ENCODE peak calls at places on chromosomes 7 and 10, in eight cellular contexts. V is H1, T is choroid plexus epithelial cell, E is kidney, J is AG04449, R is brain microvascular endothelial cell, S is colonic mucosa, M is AG04450. P is an unnamed sample.

GRCh38 chr7:157003445-157004049 is 6.9 kb downstream of the MNX1 start:
- DNase-seq in V (no peak), T (no peak), E (no peak), J (no peak), R (no peak), S (peak), M (no peak), P (no peak)

GRCh38 chr10:102632394-102633062 is 11.8 kb upstream of the TRIM8 start:
- DNase-seq in V (no peak), T (peak), E (peak), J (no peak), R (no peak), S (no peak), M (no peak), P (no peak)

GRCh38 chr7:130900471-130901076 is 166.6 kb upstream of the KLF14 start:
- DNase-seq in V (no peak), T (no peak), E (no peak), J (no peak), R (no peak), S (no peak), M (no peak), P (no peak)

GRCh38 chr7:41131956-41132355 is 570.9 kb downstream of the INHBA start:
- DNase-seq in V (no peak), T (no peak), E (no peak), J (no peak), R (no peak), S (no peak), M (no peak), P (no peak)

GRCh38 chr7:123120286-123120685 is 79.5 kb downstream of the SLC13A1 start:
- DNase-seq in V (no peak), T (peak), E (no peak), J (no peak), R (peak), S (no peak), M (no peak), P (no peak)

GRCh38 chr10:15096661-15097010 is 519 bp upstream of the RPP38 start:
- DNase-seq in V (no peak), T (no peak), E (no peak), J (no peak), R (no peak), S (no peak), M (no peak), P (no peak)

GRCh38 chr7:78232806-78233205 is 434.2 kb downstream of the PHTF2 start:
- DNase-seq in V (no peak), T (no peak), E (no peak), J (no peak), R (no peak), S (no peak), M (no peak), P (peak)

GRCh38 chr7:156816943-156817572 is 75.9 kb downstream of the LMBR1 start:
- DNase-seq in V (no peak), T (peak), E (no peak), J (no peak), R (no peak), S (no peak), M (peak), P (no peak)

GRCh38 chr7:101854084-101854865 is 36.8 kb downstream of the CUX1 start:
- DNase-seq in V (no peak), T (no peak), E (no peak), J (no peak), R (no peak), S (no peak), M (no peak), P (no peak)

GRCh38 chr7:156423876-156424275 is 216.7 kb upstream of the RNF32 start:
- DNase-seq in V (no peak), T (no peak), E (no peak), J (no peak), R (no peak), S (no peak), M (no peak), P (no peak)

GRCh38 chr7:98250789-98251188 is 1.2 kb downstream of the TECPR1 start:
- DNase-seq in V (no peak), T (no peak), E (no peak), J (no peak), R (no peak), S (peak), M (no peak), P (no peak)

GRCh38 chr7:129665013-129665401 is 53.5 kb downstream of the NRF1 start:
- DNase-seq in V (peak), T (peak), E (no peak), J (peak), R (peak), S (no peak), M (peak), P (peak)

GRCh38 chr10:72952189-72952900 is 2.3 kb downstream of the PLA2G12B start:
- DNase-seq in V (no peak), T (no peak), E (no peak), J (no peak), R (no peak), S (no peak), M (no peak), P (no peak)

GRCh38 chr7:64433590-64433989 is 119.8 kb downstream of the ZNF736 start:
- DNase-seq in V (no peak), T (no peak), E (no peak), J (no peak), R (no peak), S (no peak), M (no peak), P (no peak)

GRCh38 chr7:39265912-39266591 is 288.3 kb downstream of the POU6F2 start:
- DNase-seq in V (no peak), T (peak), E (no peak), J (no peak), R (no peak), S (no peak), M (no peak), P (no peak)

GRCh38 chr10:82211331-82211730 is 336.3 kb downstream of the NRG3 start:
- DNase-seq in V (no peak), T (peak), E (no peak), J (no peak), R (no peak), S (no peak), M (no peak), P (no peak)

GRCh38 chr7:74224511-74224832 is 14.7 kb downstream of the LAT2 start:
- DNase-seq in V (no peak), T (no peak), E (no peak), J (no peak), R (no peak), S (no peak), M (no peak), P (no peak)

GRCh38 chr7:125010540-125010939 is 80.9 kb upstream of the POT1 start:
- DNase-seq in V (no peak), T (no peak), E (no peak), J (no peak), R (no peak), S (no peak), M (no peak), P (no peak)

GRCh38 chr10:112790030-112790429 is 160.0 kb upstream of the TCF7L2 start:
- DNase-seq in V (no peak), T (no peak), E (no peak), J (no peak), R (no peak), S (peak), M (no peak), P (no peak)

GRCh38 chr10:90175161-90175681 is 473.8 kb downstream of the KIF20B start:
- DNase-seq in V (no peak), T (no peak), E (no peak), J (no peak), R (no peak), S (peak), M (no peak), P (no peak)

GRCh38 chr7:53094191-53094590 is 58.8 kb downstream of the POM121L12 start:
- DNase-seq in V (no peak), T (no peak), E (no peak), J (no peak), R (no peak), S (no peak), M (no peak), P (no peak)

GRCh38 chr7:148304456-148304855 is 286.1 kb upstream of the C7orf33 start:
- DNase-seq in V (no peak), T (no peak), E (no peak), J (no peak), R (no peak), S (no peak), M (no peak), P (no peak)

GRCh38 chr7:136585954-136586670 is 282.3 kb upstream of the CHRM2 start:
- DNase-seq in V (no peak), T (peak), E (no peak), J (no peak), R (no peak), S (no peak), M (no peak), P (no peak)

GRCh38 chr10:6171891-6172354 is 30.8 kb upstream of the PFKFB3 start:
- DNase-seq in V (no peak), T (peak), E (peak), J (peak), R (peak), S (peak), M (peak), P (peak)

GRCh38 chr7:128361463-128362441 is at the start of gene PRRT4:
- DNase-seq in V (no peak), T (peak), E (no peak), J (no peak), R (no peak), S (no peak), M (no peak), P (no peak)

GRCh38 chr7:12917801-12918200 is 230.4 kb downstream of the ARL4A start:
- DNase-seq in V (no peak), T (no peak), E (no peak), J (no peak), R (no peak), S (no peak), M (no peak), P (no peak)
- H3K4me3 ChIP-seq in V (no peak), T (no peak), E (no peak), J (no peak), R (no peak), S (no peak), M (no peak), P (no peak)

GRCh38 chr7:38262545-38262944 is 10.9 kb downstream of the TARP start:
- DNase-seq in V (no peak), T (no peak), E (no peak), J (no peak), R (no peak), S (no peak), M (no peak), P (no peak)

GRCh38 chr7:38257350-38257677 is 16.1 kb downstream of the TARP start:
- DNase-seq in V (no peak), T (no peak), E (no peak), J (no peak), R (no peak), S (no peak), M (no peak), P (no peak)
- TF ChIP-seq CTCF in V (no peak), T (no peak), E (no peak), J (no peak), R (no peak), S (no peak), M (no peak), P (no peak)

GRCh38 chr10:7610017-7610416 is 56.7 kb downstream of the ITIH5 start:
- DNase-seq in V (no peak), T (no peak), E (no peak), J (no peak), R (no peak), S (no peak), M (no peak), P (no peak)

GRCh38 chr10:7601023-7601656 is 65.6 kb downstream of the ITIH5 start:
- DNase-seq in V (no peak), T (no peak), E (no peak), J (no peak), R (no peak), S (no peak), M (no peak), P (no peak)

GRCh38 chr10:7608001-7608400 is 58.8 kb downstream of the ITIH5 start:
- DNase-seq in V (no peak), T (no peak), E (no peak), J (no peak), R (no peak), S (no peak), M (no peak), P (no peak)

GRCh38 chr10:7606977-7607404 is 59.8 kb downstream of the ITIH5 start:
- DNase-seq in V (no peak), T (no peak), E (no peak), J (no peak), R (no peak), S (no peak), M (no peak), P (no peak)

DNA sequence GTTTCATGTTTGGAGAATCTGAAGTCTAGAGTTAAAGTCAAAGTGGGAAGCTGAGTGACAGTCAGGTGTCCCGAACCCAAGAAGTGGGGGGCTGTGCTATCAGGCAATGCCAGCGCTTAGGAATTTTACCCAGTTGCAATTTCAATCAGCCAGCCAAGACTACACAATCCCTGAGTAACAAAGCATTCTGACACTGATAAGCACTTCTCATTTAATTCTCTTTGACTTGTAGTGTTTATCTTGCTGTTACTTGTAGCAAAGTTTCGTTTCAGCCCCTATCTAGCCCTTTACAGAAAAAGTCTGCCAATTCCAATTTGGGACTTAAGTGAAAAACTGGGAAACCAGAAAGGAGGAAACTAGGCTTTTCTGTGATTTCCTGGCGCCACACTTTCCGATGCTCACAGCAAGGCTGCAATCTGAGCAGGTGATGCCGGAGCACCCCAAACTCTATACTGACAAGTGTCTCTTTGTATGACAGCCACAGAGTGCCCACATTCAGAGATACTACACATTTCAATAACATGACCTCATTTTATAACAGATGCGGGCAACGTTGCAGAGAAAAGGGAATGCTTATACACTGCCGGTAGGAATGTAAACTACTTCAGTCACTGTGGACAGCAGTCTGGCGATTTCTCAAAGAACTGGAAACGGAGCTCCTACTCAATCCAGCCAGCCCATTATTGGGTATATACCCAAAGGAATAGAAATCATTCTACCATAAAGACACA is 61.0 kb downstream of the ITIH5 start:
- DNase-seq in V (no peak), T (no peak), E (no peak), J (no peak), R (no peak), S (no peak), M (peak), P (no peak)
- H3K4me3 ChIP-seq in V (no peak), T (no peak), E (no peak), J (no peak), R (no peak), S (no peak), M (no peak), P (no peak)

DNA sequence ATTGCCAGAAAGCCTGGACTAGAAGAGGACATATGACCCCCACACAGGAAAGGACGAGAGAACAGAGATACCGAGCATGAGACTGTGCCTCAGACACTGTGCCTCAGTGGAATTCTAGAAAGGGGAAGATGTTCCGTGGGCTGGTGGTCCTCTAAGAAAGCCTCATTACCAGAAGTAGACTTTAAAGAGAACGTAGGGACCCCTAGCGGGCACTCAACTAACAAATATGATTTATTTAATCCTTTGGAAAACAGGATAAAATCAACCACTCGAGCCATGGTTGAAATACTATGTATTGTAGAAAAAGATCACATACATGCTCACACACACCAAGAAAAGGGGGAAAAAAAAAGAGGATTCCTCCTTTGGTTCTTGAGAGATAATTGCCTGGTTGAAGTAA is 701.2 kb upstream of the SORCS1 start:
- DNase-seq in V (no peak), T (no peak), E (no peak), J (no peak), R (no peak), S (no peak), M (no peak), P (no peak)
- TF ChIP-seq CTCF in V (peak), T (no peak), E (no peak), J (no peak), R (no peak), S (no peak), M (no peak), P (no peak)

DNA sequence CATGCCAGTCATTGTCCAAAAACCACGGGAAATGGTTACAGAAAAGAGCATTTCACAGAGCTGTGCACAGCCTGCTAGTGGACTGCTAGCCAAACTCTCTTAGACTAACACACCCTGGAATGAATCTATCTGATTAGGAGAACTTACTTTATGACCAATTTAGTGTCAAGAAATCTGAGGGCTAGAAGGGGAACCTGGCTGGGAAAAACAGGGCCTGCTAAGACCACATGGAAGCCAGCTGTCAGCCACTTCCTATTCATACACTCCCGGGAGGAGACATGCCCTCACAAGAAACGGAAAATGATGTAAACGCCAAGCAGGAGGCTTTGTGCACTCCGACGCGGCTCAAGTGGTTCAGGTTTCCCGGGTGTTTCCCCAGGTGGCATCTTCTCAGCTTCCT is 54.8 kb downstream of the MPP7 start:
- DNase-seq in V (no peak), T (peak), E (no peak), J (no peak), R (peak), S (no peak), M (no peak), P (peak)
- H3K4me3 ChIP-seq in V (no peak), T (no peak), E (no peak), J (no peak), R (no peak), S (no peak), M (no peak), P (no peak)

DNA sequence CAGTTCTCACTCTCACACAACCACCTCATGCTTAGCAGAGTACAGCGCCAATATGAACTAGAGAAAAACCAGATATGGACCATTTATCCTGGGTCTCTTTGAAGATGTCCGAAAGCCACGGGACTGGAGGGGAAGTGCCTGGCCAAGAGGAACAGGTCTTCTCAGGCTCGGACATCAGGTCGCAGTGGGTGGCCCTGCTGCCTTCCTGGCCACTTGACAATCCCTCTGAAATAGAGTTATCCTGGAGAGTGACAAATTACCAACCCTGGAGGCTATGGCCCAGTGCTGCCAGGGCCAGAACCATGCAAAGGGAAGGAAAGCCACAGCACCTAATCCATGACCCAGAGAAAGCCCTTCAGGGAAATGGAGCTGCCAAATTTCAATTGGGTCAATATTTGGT is 646.8 kb upstream of the NRP1 start:
- DNase-seq in V (no peak), T (no peak), E (no peak), J (no peak), R (no peak), S (no peak), M (no peak), P (no peak)
- TF ChIP-seq CTCF in V (no peak), T (no peak), E (no peak), J (no peak), R (no peak), S (no peak), M (no peak), P (no peak)

GRCh38 chr10:28663576-28664368 is 13.5 kb upstream of the BAMBI start:
- DNase-seq in V (no peak), T (peak), E (peak), J (peak), R (peak), S (peak), M (peak), P (peak)

GRCh38 chr10:28666751-28667467 is 10.4 kb upstream of the BAMBI start:
- DNase-seq in V (no peak), T (no peak), E (no peak), J (no peak), R (no peak), S (no peak), M (no peak), P (no peak)

GRCh38 chr10:28664369-28664740 is 13.0 kb upstream of the BAMBI start:
- DNase-seq in V (no peak), T (peak), E (no peak), J (peak), R (peak), S (no peak), M (peak), P (no peak)

GRCh38 chr10:28669227-28670173 is 7.8 kb upstream of the BAMBI start:
- DNase-seq in V (no peak), T (no peak), E (no peak), J (no peak), R (no peak), S (no peak), M (no peak), P (no peak)

GRCh38 chr10:28668363-28669226 is 8.7 kb upstream of the BAMBI start:
- DNase-seq in V (no peak), T (peak), E (peak), J (no peak), R (peak), S (peak), M (no peak), P (no peak)
- H3K4me3 ChIP-seq in V (peak), T (peak), E (peak), J (peak), R (peak), S (peak), M (peak), P (peak)

P was measured in HFF-Myc.